ENCODE peak calls at places on chromosome 14, in six cellular contexts. G, J, V, P, S and D are unnamed samples.

GRCh38 chr14:32104803-32105202 is 27.7 kb downstream of the ARHGAP5 start:
- DNase-seq in G (no peak), J (no peak), V (no peak), P (no peak), S (no peak), D (no peak)

GRCh38 chr14:24828486-24828885 is 194.5 kb upstream of the GZMB start:
- DNase-seq in G (no peak), J (no peak), V (no peak), P (no peak), S (no peak), D (no peak)

GRCh38 chr14:99548871-99549270 is 55.1 kb downstream of the CCDC85C start:
- DNase-seq in G (no peak), J (no peak), V (no peak), P (no peak), S (no peak), D (no peak)

GRCh38 chr14:55425091-55425490 is 13.5 kb upstream of the ATG14 start:
- DNase-seq in G (no peak), J (no peak), V (no peak), P (no peak), S (no peak), D (no peak)

GRCh38 chr14:106134901-106135300 is 608.5 kb downstream of the TMEM121 start:
- DNase-seq in G (no peak), J (no peak), V (no peak), P (no peak), S (no peak), D (no peak)

GRCh38 chr14:95442633-95443021 is 73.8 kb downstream of the SYNE3 start:
- DNase-seq in G (peak), J (peak), V (peak), P (peak), S (peak), D (peak)

GRCh38 chr14:101828038-101828437 is 66.5 kb downstream of the PPP2R5C start:
- DNase-seq in G (no peak), J (no peak), V (no peak), P (peak), S (no peak), D (no peak)

GRCh38 chr14:53952533-53952932 is 4.1 kb downstream of the BMP4 start:
- DNase-seq in G (no peak), J (no peak), V (no peak), P (peak), S (no peak), D (no peak)

GRCh38 chr14:101029668-101030290 is 126.3 kb upstream of the RTL1 start:
- DNase-seq in G (no peak), J (peak), V (no peak), P (no peak), S (no peak), D (peak)

GRCh38 chr14:31083781-31084180 is 57.6 kb upstream of the STRN3 start:
- DNase-seq in G (no peak), J (no peak), V (no peak), P (no peak), S (no peak), D (no peak)

GRCh38 chr14:22641851-22642250 is 2.3 kb downstream of the OR6J1 start:
- DNase-seq in G (no peak), J (no peak), V (no peak), P (no peak), S (peak), D (no peak)

GRCh38 chr14:101598159-101598558 is 36.9 kb downstream of the DIO3 start:
- DNase-seq in G (no peak), J (peak), V (peak), P (no peak), S (no peak), D (no peak)

DNA sequence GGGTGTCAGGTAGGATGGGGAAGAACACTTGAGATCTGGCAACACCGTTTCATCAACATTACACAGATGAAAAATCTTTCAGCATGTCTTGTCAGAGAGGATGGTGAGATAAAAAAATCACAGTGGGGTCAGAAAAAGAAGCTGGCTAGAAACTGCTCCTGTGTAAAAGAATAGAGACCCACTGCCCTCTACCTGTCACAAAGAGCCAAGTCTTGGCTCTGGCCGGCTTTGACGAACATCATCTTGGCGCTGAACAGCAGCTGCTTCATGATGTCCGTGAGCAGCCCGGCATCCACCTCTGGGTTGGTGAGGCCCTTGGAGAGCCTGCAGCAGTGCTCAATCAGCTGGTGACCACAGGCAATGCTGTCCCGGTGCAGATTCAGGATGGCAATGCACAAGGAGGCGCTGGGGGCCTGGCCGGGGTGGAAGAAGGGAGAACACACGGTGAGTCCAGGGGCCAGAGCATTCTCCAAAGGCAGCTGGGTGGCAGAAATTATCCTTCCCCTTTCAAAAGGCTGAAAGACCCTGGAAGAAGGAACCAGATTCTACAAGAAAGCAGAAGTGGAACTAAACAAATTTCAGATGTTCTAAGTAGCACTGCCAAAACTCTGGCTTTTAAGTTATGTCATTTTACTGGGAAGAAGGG is 50.2 kb downstream of the ZFYVE26 start:
- DNase-seq in G (no peak), J (no peak), V (no peak), P (no peak), S (no peak), D (peak)
- TF ChIP-seq CTCF in G (no peak), J (no peak), V (no peak), P (no peak), S (no peak), D (no peak)

GRCh38 chr14:67137744-67138371 is 51.4 kb upstream of the GARIN2 start:
- DNase-seq in G (no peak), J (no peak), V (no peak), P (peak), S (peak), D (no peak)
- TF ChIP-seq CTCF in G (peak), J (peak), V (peak), P (peak), S (peak), D (peak)

GRCh38 chr14:90381011-90381790 is 15.6 kb upstream of the CALM1 start:
- DNase-seq in G (peak), J (no peak), V (peak), P (no peak), S (no peak), D (peak)
- TF ChIP-seq CTCF in G (no peak), J (peak), V (no peak), P (no peak), S (no peak), D (no peak)

GRCh38 chr14:49621114-49621881 is 699 bp downstream of the MGAT2 start:
- DNase-seq in G (peak), J (peak), V (peak), P (peak), S (no peak), D (peak)
- TF ChIP-seq CTCF in G (no peak), J (no peak), V (no peak), P (no peak), S (no peak), D (no peak)

GRCh38 chr14:46344327-46344937 is 307.1 kb downstream of the RPL10L start:
- DNase-seq in G (no peak), J (no peak), V (peak), P (peak), S (peak), D (no peak)
- TF ChIP-seq CTCF in G (peak), J (no peak), V (peak), P (peak), S (peak), D (peak)

DNA sequence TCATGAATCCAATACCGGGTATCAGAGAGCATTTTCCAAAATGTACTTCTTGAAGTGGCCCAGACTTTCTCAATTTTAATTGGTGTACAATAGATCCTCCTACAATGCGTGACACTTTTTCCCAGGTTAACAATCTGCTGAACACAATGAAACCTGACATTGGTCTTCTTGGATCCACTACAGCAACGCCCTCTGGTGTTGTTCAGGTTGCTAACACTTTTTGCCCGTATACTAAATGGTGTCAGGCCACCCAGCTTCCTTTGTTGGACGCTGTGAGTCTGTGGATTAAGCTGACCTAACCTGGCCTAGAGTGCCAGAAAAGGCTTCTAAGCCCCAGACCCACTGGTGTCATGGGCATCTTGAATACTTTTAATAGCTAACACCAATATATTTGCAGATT is 89.2 kb downstream of the KCNK10 start:
- DNase-seq in G (no peak), J (no peak), V (peak), P (no peak), S (no peak), D (no peak)
- TF ChIP-seq CTCF in G (no peak), J (no peak), V (peak), P (no peak), S (peak), D (no peak)

DNA sequence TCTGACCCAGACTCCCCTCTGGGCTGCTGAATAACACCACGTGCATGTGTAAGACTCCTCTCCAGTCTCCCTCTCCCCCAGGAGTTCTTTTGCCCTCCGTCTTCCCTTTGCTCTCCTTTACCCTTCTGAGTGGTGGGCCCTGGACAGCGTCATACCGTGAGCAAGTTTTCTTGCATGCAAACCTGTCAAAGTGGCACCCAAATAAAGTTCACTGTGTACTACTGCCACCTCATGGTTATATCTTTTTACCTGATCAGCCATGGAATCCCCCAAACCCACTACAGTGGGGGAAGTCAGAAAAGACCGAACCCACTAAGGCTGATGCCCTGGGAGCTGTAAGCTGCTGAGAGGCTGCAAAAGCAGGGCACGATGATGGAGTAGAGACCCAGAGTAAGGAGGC is 131.1 kb upstream of the VRK1 start:
- DNase-seq in G (no peak), J (no peak), V (no peak), P (no peak), S (no peak), D (no peak)
- TF ChIP-seq CTCF in G (no peak), J (no peak), V (no peak), P (no peak), S (no peak), D (no peak)